ENCODE peak calls at places on chromosome 18, in four cellular contexts. P, R, C and E are unnamed samples.

GRCh38 chr18:79924814-79925655 is 26.4 kb downstream of the SLC66A2 start:
- DNase-seq in P (peak; percentile 18), R (no peak), C (peak; percentile 38), E (no peak)

GRCh38 chr18:78183815-78184214 is 795.8 kb upstream of the SALL3 start:
- DNase-seq in C (no peak), R (no peak), P (no peak), E (no peak)

GRCh38 chr18:33837191-33837590 is 259.2 kb downstream of the ASXL3 start:
- DNase-seq in R (no peak), P (no peak), C (no peak), E (no peak)

GRCh38 chr18:10128906-10129305 is 215.1 kb downstream of the VAPA start:
- DNase-seq in C (no peak), P (no peak), R (peak; percentile 34), E (no peak)

GRCh38 chr18:5943514-5943913 is 48.2 kb upstream of the TMEM200C start:
- DNase-seq in R (no peak), C (no peak), P (no peak), E (no peak)

GRCh38 chr18:13566941-13567762 is 159.2 kb downstream of the FAM210A start:
- DNase-seq in C (no peak), R (no peak), P (peak; percentile 73), E (no peak)

GRCh38 chr18:524496-524895 is 24.0 kb upstream of the COLEC12 start:
- DNase-seq in P (no peak), C (no peak), R (no peak), E (no peak)

GRCh38 chr18:35535297-35535696 is 37.5 kb upstream of the INO80C start:
- DNase-seq in C (no peak), R (no peak), P (no peak), E (no peak)

GRCh38 chr18:59142274-59142673 is 2.6 kb downstream of the SEC11C start:
- DNase-seq in P (no peak), R (no peak), C (no peak), E (no peak)

GRCh38 chr18:53941601-53942335 is 282.7 kb downstream of the MBD2 start:
- DNase-seq in R (no peak), C (no peak), P (no peak), E (no peak)

GRCh38 chr18:23530195-23530594 is 26.9 kb downstream of the RMC1 start:
- DNase-seq in R (no peak), P (no peak), C (no peak), E (no peak)
- TF ChIP-seq POLR2AphosphoS5 in R (no peak), P (no peak), C (no peak), E (no peak)

DNA sequence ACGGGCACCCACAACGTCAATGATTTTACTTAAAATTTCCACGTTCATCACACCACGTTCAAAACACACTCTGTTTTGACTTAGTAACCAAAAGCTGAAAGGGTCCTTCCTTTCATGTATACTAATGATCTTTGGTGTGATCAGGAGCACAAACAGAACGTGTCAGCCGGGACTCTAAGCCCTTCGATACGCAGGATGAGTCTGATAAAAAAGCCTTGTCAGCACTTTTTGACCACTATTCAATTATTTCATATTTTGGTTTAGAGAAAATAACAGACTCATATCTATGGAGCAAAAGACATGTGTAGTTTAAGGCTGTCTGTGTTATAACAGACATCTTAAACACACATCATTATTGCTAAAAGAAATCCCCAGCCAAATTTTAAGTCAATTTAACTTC is 345.3 kb downstream of the ZNF516 start:
- DNase-seq in C (no peak), P (no peak), R (no peak), E (no peak)
- TF ChIP-seq EP300 in C (no peak), P (no peak), R (no peak), E (no peak)

GRCh38 chr18:24862225-24862893 is 401.9 kb downstream of the HRH4 start:
- DNase-seq in P (no peak), C (peak; percentile 55), R (no peak), E (no peak)

DNA sequence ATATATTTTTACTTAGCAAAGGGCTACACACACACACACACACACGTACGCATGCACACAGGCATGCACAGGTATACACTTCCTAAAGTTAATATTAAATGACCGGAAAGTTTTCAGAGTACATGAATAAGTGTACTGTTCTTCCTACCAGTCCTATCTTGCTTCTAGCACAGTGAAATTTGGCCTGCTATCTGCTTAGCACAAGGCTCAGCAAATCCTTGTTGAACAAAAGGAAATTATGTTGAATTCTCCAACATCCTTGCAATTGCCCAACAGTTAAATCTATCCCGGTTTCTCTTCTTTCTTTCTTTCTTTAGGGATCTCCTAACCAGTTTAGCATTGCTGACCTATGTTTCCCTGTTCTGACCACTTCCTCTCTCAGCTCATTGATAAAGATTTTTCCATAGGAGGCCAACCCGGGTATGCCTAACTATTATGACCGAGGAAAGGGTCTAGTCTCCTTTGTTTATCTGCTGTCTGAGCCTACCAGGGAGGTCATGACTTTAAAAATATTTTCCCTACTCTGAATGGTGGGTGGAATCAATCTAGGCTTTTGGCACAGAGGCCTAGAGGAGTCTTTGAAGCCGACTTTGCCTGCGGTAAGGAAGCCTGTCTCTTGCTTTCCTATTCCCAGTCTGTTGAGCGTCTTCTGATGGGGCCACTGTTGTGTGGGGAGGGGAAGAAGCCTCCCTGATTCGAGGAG is 400.7 kb downstream of the HRH4 start:
- DNase-seq in P (no peak), R (no peak), C (no peak), E (no peak)
- TF ChIP-seq POLR2AphosphoS5 in P (no peak), R (no peak), C (no peak), E (no peak)

GRCh38 chr18:8854962-8855361 is 149.6 kb downstream of the MTCL1 start:
- DNase-seq in C (no peak), P (no peak), R (no peak), E (no peak)
- TF ChIP-seq EP300 in C (no peak), P (no peak), R (no peak), E (no peak)

DNA sequence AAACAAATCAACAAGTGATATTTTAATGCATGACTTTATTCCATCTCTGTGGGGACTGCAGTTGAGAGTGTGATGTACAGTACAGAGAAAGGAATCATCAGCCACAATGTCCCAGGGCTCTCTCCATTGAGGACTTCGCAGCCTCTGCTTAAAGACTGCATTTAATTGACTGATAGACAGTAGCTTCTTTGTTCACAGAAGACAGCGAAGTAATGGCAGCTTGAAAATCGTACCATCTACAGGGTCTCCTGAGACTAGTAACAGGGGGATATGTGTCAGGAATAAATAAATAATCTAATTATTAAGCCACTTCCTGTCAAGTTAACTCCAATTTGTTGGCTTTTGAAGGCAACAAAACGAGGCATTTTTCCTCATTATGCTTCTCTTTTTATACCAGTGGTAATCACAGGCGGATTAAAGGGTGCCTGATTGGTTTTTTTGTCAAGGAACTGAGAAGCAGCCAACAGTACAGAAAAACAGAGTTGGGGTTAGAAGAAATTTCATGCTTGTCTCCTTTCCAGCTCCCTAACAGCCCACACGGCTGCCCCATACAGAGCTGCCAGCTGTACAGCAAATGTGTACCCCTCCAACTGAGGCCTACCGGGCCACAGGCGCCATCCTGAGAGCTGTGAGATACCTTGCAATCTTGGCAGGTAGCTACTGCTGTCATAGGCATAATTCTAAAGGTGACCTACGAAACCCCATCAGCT is 164.2 kb downstream of the ZNF521 start:
- DNase-seq in R (no peak), C (no peak), P (no peak), E (no peak)
- TF ChIP-seq POLR2AphosphoS5 in R (no peak), C (no peak), P (no peak), E (no peak)

GRCh38 chr18:75923169-75923568 is 495.7 kb upstream of the SMIM21 start:
- DNase-seq in R (no peak), P (peak; percentile 67), C (no peak), E (peak; percentile 95)
- TF ChIP-seq EP300 in R (no peak), P (peak; percentile 20), C (no peak), E (no peak)

GRCh38 chr18:49910986-49911385 is 97.7 kb upstream of the ACAA2 start:
- DNase-seq in R (no peak), P (no peak), C (no peak), E (no peak)

GRCh38 chr18:49913221-49913620 is 99.9 kb upstream of the ACAA2 start:
- DNase-seq in C (no peak), R (no peak), P (no peak), E (no peak)

GRCh38 chr18:49915352-49915751 is 102.0 kb upstream of the ACAA2 start:
- DNase-seq in P (no peak), C (no peak), R (no peak), E (no peak)

GRCh38 chr18:49910019-49910418 is 96.7 kb upstream of the ACAA2 start:
- DNase-seq in C (no peak), R (peak; percentile 58), P (no peak), E (no peak)

DNA sequence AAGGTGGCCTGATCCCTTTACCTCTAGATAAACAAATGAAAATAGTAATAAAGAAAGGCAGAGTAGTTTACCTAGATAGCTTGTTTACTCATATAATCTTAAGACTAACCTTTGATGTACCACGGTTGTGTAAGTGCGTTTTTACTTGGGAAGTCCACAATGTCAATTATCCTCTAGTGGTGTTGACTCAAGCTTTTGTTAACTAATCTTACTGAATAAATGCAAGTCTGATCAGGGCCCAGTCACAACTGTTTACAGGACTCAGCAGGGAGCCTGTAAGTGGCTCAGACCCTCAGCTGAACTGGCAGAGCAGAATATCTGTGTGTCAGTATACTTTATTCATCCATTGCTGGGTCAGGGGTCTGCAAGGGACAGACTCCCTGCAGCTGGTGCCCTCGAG is 98.1 kb upstream of the ACAA2 start:
- DNase-seq in R (no peak), C (no peak), P (no peak), E (no peak)
- TF ChIP-seq POLR2AphosphoS5 in R (no peak), C (no peak), P (no peak), E (no peak)

DNA sequence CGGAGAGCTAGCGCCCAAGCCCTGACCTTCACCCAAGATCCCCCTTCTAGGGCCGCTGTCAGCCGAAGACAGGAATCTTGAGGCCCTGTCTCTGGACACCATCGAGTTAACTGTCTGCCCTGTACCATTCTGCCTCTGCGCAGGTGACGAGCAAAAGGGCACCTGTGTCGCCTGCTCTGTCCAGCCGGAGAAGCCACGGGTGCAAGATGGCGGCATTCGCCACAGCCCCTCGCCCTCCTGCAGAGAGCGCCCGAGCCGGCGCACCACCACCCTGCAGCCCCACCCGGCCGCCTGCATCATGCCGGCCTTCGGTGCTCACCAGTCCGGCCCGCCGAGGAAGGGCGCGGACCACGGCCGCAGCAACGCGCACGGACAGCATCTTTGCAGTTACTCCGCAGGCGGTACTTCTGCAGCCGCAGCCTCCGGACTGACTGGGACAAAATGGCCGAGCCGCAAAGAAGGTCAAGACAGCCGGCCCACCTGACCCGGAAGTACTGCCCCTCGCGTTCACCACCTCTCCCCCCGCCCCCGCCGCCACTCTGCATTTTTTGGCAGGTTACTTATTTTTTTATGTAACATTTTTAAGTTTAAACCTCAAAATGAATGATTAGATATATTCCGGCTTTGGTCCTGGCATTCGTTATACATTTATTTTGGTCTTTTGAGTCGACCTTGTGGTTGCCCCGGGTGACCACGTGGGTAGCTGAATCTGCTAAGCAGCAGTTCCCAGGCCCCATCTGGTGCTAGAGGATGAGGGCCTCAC is at the start of gene ATP5F1A:
- DNase-seq in R (peak; percentile 92), P (peak; percentile 94), C (peak; percentile 88), E (peak; percentile 99)
- TF ChIP-seq EP300 in R (no peak), P (no peak), C (no peak), E (no peak)